ENCODE peak calls at places on chromosomes 7 and 10, in five cellular contexts. O is upper lobe of left lung, D is HFFc6, T is endothelial cell, H is tibial nerve. E is an unnamed sample.

GRCh38 chr7:155482511-155483183 is 24.7 kb downstream of the EN2 start:
- DNase-seq in H (no peak), T (no peak), D (no peak), O (peak; percentile 16), E (no peak)

GRCh38 chr7:134371536-134371935 is 54.8 kb upstream of the SLC35B4 start:
- DNase-seq in T (no peak), O (no peak), D (no peak), H (no peak), E (no peak)

GRCh38 chr10:132272061-132272766 is 35.5 kb downstream of the STK32C start:
- DNase-seq in T (no peak), O (peak; percentile 75), H (no peak), D (no peak), E (no peak)

GRCh38 chr10:1273372-1274097 is 217.3 kb downstream of the WDR37 start:
- DNase-seq in O (peak; percentile 66), D (no peak), H (no peak), T (no peak), E (no peak)

GRCh38 chr7:127588697-127589482 is 679 bp downstream of the ARF5 start:
- DNase-seq in D (peak; percentile 20), H (no peak), T (peak; percentile 64), O (peak; percentile 85), E (peak; percentile 57)

GRCh38 chr7:79782906-79783305 is 329.4 kb upstream of the MAGI2 start:
- DNase-seq in O (no peak), D (no peak), T (no peak), H (no peak), E (no peak)

GRCh38 chr10:15486404-15486803 is 115.3 kb upstream of the FAM171A1 start:
- DNase-seq in D (no peak), H (no peak), T (no peak), O (no peak), E (no peak)

GRCh38 chr10:111475720-111476119 is 398.9 kb downstream of the ADRA2A start:
- DNase-seq in T (no peak), D (no peak), O (no peak), H (no peak), E (no peak)

GRCh38 chr10:10977978-10978377 is 39.7 kb upstream of the CELF2 start:
- DNase-seq in O (no peak), D (no peak), H (no peak), T (no peak), E (no peak)

GRCh38 chr10:130546841-130547240 is 410.6 kb downstream of the GLRX3 start:
- DNase-seq in O (no peak), D (no peak), H (no peak), T (no peak), E (no peak)

GRCh38 chr10:61465807-61466425 is 12.7 kb upstream of the TMEM26 start:
- DNase-seq in D (no peak), T (no peak), O (no peak), H (no peak), E (no peak)

GRCh38 chr7:4856336-4857056 is 5.3 kb downstream of the PAPOLB start:
- DNase-seq in D (no peak), H (no peak), T (no peak), O (no peak), E (no peak)

GRCh38 chr10:20682782-20683181 is 214.3 kb downstream of the NEBL start:
- DNase-seq in O (no peak), D (no peak), H (no peak), T (no peak), E (no peak)
- TF ChIP-seq CTCF in O (no peak), D (no peak), H (no peak), T (no peak), E (no peak)

GRCh38 chr7:124764847-124765400 is 668 bp downstream of the GPR37 start:
- DNase-seq in H (no peak), D (no peak), T (peak; percentile 29), O (no peak), E (no peak)

GRCh38 chr7:124764071-124764846 is 1.3 kb downstream of the GPR37 start:
- DNase-seq in T (peak; percentile 9), H (no peak), D (no peak), O (peak; percentile 82), E (peak; percentile 39)

GRCh38 chr7:124768525-124768924 is 2.9 kb upstream of the GPR37 start:
- DNase-seq in O (no peak), D (no peak), H (no peak), T (no peak), E (no peak)

GRCh38 chr7:124762611-124763143 is 2.9 kb downstream of the GPR37 start:
- DNase-seq in T (no peak), H (no peak), D (no peak), O (no peak), E (no peak)

DNA sequence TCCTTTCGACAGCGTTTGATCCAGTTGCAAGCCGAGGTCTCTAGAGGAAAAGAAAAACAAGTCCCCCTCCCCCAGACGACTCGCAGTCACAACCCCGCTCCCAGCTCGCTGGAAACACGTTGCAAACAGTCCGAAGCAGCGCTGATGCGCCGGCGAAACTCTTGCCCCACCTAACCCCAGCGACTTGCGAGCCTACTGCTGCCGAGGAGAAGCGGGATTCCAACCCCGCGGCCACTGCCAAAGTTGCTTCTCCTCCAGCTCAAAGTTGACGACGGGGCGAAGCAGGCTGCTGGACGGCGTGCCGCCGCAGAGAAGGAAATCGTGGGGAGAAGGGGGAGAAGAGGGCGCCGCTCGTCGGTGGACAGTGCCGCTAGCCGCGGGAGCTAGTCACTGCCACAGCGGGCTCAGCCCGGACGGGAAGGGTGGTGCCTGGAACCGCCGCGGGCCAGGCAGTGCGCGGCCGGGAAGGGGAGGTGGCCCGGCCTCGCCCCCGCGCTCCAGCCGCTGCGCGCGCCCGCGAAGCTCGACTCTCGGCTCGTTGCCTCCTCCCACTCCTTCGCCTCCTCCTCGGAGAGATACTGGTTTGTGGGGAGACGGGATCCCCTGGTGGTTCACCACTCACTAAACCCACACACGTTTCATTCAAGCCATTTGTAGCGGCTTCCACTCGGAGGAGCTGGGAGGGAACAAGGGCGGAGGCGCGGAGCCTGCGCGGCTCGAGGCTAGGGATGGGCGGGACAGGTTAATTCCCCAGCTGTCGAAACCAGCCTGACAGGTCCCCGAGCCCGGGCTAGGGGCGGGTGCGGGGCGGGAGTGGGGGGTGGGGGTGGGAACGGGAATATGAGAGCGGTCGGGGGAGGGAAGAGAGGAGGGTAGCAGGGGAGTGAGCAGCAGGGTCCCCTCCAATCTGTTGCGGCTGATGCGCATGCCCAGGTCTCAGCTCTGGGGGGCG is at the start of gene GPR37:
- DNase-seq in H (no peak), O (peak; percentile 92), T (peak; percentile 66), D (no peak), E (peak; percentile 75)
- TF ChIP-seq CTCF in H (no peak), O (peak; percentile 36), T (no peak), D (no peak), E (no peak)

GRCh38 chr10:74382643-74383042 is 231.6 kb downstream of the ADK start:
- DNase-seq in D (no peak), O (no peak), H (no peak), T (no peak), E (no peak)

GRCh38 chr10:74384615-74385213 is 233.7 kb downstream of the ADK start:
- DNase-seq in T (no peak), H (no peak), D (no peak), O (no peak), E (no peak)

GRCh38 chr10:74380780-74381179 is 229.8 kb downstream of the ADK start:
- DNase-seq in T (no peak), H (no peak), O (no peak), D (no peak), E (no peak)

GRCh38 chr10:74381291-74381885 is 230.4 kb downstream of the ADK start:
- DNase-seq in T (no peak), O (no peak), D (no peak), H (no peak), E (no peak)

GRCh38 chr10:74383617-74384016 is 232.6 kb downstream of the ADK start:
- DNase-seq in O (no peak), T (no peak), D (no peak), H (no peak), E (no peak)
- TF ChIP-seq CTCF in O (no peak), T (no peak), D (no peak), H (no peak), E (no peak)

GRCh38 chr7:31648288-31648687 is 38.7 kb upstream of the PPP1R17 start:
- DNase-seq in D (no peak), T (no peak), O (no peak), H (no peak), E (no peak)
- TF ChIP-seq CTCF in D (no peak), T (no peak), O (no peak), H (no peak), E (peak; percentile 58)

DNA sequence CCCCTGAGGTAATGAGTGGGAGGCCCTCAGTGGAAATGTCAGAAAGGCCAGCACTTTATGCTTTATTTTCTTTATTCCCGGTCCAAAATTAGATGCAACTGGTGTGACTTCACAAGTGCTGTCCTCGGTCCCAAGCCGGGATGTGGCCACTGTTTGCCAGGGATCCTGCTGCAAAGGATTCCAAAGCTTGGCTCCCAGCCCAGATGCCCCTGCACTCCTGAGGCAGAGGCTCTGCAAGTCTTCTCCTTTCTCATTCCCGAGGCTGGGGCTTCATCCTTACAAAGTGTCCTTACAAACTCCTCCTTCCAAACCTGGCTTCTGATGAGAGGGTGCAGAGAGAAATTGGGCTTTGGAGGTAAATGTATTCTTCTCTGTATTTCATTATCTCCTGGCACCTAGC is 544.3 kb upstream of the DPP6 start:
- DNase-seq in H (no peak), D (no peak), T (no peak), O (no peak), E (no peak)
- TF ChIP-seq CTCF in H (no peak), D (no peak), T (no peak), O (no peak), E (no peak)

GRCh38 chr10:6408799-6409198 is 171.3 kb downstream of the PRKCQ start:
- DNase-seq in H (no peak), T (no peak), O (no peak), D (no peak), E (no peak)
- TF ChIP-seq CTCF in H (no peak), T (peak; percentile 64), O (no peak), D (peak; percentile 56), E (no peak)

GRCh38 chr7:1758417-1758858 is 88.4 kb downstream of the ELFN1 start:
- DNase-seq in H (no peak), D (peak; percentile 13), T (no peak), O (peak; percentile 59), E (no peak)
- TF ChIP-seq CTCF in H (no peak), D (peak; percentile 45), T (no peak), O (no peak), E (peak; percentile 17)

GRCh38 chr10:103564799-103565365 is 71.4 kb downstream of the NEURL1 start:
- DNase-seq in D (no peak), O (peak; percentile 70), T (peak; percentile 69), H (no peak), E (peak; percentile 70)
- TF ChIP-seq CTCF in D (peak; percentile 89), O (peak; percentile 32), T (peak; percentile 98), H (peak; percentile 34), E (peak; percentile 91)